ENCODE peak calls at places on chromosomes 4 and X, in five cellular contexts. One of them, this sample, is unnamed.

GRCh38 chr4:47383829-47384427 is 79.6 kb downstream of the COMMD8 start:
- DNase-seq in GM10248: peak
- DNase-seq in cardiac muscle cell: peak
- DNase-seq in A549: peak
- DNase-seq in AG09319: no peak
- DNase-seq in this sample: no peak

GRCh38 chrX:45843518-45843917 is 642.8 kb upstream of the DIPK2B start:
- DNase-seq in A549: no peak
- DNase-seq in GM10248: peak
- DNase-seq in cardiac muscle cell: peak
- DNase-seq in AG09319: no peak
- DNase-seq in this sample: no peak

GRCh38 chrX:82945332-82945731 is 562.8 kb upstream of the POU3F4 start:
- DNase-seq in GM10248: no peak
- DNase-seq in cardiac muscle cell: no peak
- DNase-seq in A549: no peak
- DNase-seq in AG09319: no peak
- DNase-seq in this sample: no peak

GRCh38 chrX:154450312-154450711 is 6.4 kb downstream of the FAM50A start:
- DNase-seq in AG09319: no peak
- DNase-seq in cardiac muscle cell: no peak
- DNase-seq in GM10248: no peak
- DNase-seq in A549: no peak
- DNase-seq in this sample: no peak

GRCh38 chr4:121484633-121485032 is 103.8 kb upstream of the QRFPR start:
- DNase-seq in AG09319: peak
- DNase-seq in A549: peak
- DNase-seq in GM10248: peak
- DNase-seq in cardiac muscle cell: peak
- DNase-seq in this sample: no peak

GRCh38 chrX:107629533-107629909 is 1.2 kb downstream of the PRPS1 start:
- DNase-seq in cardiac muscle cell: peak
- DNase-seq in AG09319: no peak
- DNase-seq in GM10248: no peak
- DNase-seq in A549: peak
- DNase-seq in this sample: no peak

GRCh38 chr4:153490985-153491483 is 24.9 kb downstream of the TMEM131L start:
- DNase-seq in AG09319: no peak
- DNase-seq in A549: no peak
- DNase-seq in GM10248: no peak
- DNase-seq in cardiac muscle cell: no peak
- DNase-seq in this sample: no peak

GRCh38 chr4:123599920-123600394 is 203.4 kb downstream of the SPRY1 start:
- DNase-seq in A549: no peak
- DNase-seq in AG09319: no peak
- DNase-seq in GM10248: peak
- DNase-seq in cardiac muscle cell: peak
- DNase-seq in this sample: peak

GRCh38 chr4:140156529-140157171 is 2.7 kb upstream of the MAML3 start:
- DNase-seq in A549: no peak
- DNase-seq in GM10248: no peak
- DNase-seq in cardiac muscle cell: no peak
- DNase-seq in AG09319: no peak
- DNase-seq in this sample: peak

GRCh38 chr4:8818063-8818881 is 53.4 kb downstream of the HMX1 start:
- DNase-seq in GM10248: no peak
- DNase-seq in AG09319: no peak
- DNase-seq in A549: no peak
- DNase-seq in cardiac muscle cell: no peak
- DNase-seq in this sample: no peak

GRCh38 chr4:119652978-119653377 is 24.4 kb upstream of the PDE5A start:
- DNase-seq in cardiac muscle cell: no peak
- DNase-seq in GM10248: no peak
- DNase-seq in AG09319: no peak
- DNase-seq in A549: no peak
- DNase-seq in this sample: no peak

GRCh38 chr4:41432889-41433288 is 105.1 kb upstream of the LIMCH1 start:
- DNase-seq in GM10248: no peak
- DNase-seq in A549: no peak
- DNase-seq in AG09319: peak
- DNase-seq in cardiac muscle cell: peak
- DNase-seq in this sample: no peak

GRCh38 chrX:24799565-24799964 is 105.8 kb downstream of the POLA1 start:
- DNase-seq in GM10248: no peak
- DNase-seq in AG09319: no peak
- DNase-seq in A549: no peak
- DNase-seq in cardiac muscle cell: no peak
- DNase-seq in this sample: no peak

GRCh38 chrX:40096395-40097091 is 1.2 kb downstream of the BCOR start:
- DNase-seq in AG09319: no peak
- DNase-seq in GM10248: no peak
- DNase-seq in cardiac muscle cell: peak
- DNase-seq in A549: peak
- DNase-seq in this sample: no peak

GRCh38 chr4:108117473-108118182 is 51.1 kb downstream of the LEF1 start:
- DNase-seq in cardiac muscle cell: peak
- DNase-seq in GM10248: no peak
- DNase-seq in AG09319: no peak
- DNase-seq in A549: no peak
- DNase-seq in this sample: no peak

DNA sequence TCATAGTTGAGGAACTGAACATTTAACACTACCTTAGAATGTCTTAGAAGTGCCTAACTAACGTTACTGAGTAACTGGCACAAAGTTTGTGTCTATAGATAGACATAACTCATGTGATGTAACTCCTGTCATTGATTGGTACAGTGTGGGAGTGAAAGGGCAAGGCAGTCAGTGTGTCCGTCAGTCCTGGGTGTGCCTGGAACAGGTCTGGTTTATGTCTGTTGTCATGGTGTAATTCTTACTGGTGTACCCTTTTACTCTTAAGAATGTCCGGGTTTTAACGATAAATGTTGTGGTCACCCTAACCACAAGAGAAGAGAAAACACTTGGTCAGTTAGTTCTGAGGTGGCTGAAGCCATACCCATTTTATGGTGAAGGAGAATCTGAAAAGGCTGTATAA is 93.1 kb upstream of the ESX1 start:
- DNase-seq in GM10248: no peak
- DNase-seq in cardiac muscle cell: peak
- DNase-seq in A549: no peak
- DNase-seq in AG09319: no peak
- DNase-seq in this sample: no peak
- TF ChIP-seq CTCF in GM10248: no peak
- TF ChIP-seq CTCF in cardiac muscle cell: no peak
- TF ChIP-seq CTCF in A549: no peak
- TF ChIP-seq CTCF in AG09319: no peak
- TF ChIP-seq CTCF in this sample: no peak

GRCh38 chr4:182265881-182266280 is 22.7 kb downstream of the TENM3 start:
- DNase-seq in cardiac muscle cell: no peak
- DNase-seq in A549: no peak
- DNase-seq in GM10248: no peak
- DNase-seq in AG09319: no peak
- DNase-seq in this sample: no peak
- TF ChIP-seq CTCF in cardiac muscle cell: no peak
- TF ChIP-seq CTCF in A549: no peak
- TF ChIP-seq CTCF in GM10248: no peak
- TF ChIP-seq CTCF in AG09319: no peak
- TF ChIP-seq CTCF in this sample: no peak

DNA sequence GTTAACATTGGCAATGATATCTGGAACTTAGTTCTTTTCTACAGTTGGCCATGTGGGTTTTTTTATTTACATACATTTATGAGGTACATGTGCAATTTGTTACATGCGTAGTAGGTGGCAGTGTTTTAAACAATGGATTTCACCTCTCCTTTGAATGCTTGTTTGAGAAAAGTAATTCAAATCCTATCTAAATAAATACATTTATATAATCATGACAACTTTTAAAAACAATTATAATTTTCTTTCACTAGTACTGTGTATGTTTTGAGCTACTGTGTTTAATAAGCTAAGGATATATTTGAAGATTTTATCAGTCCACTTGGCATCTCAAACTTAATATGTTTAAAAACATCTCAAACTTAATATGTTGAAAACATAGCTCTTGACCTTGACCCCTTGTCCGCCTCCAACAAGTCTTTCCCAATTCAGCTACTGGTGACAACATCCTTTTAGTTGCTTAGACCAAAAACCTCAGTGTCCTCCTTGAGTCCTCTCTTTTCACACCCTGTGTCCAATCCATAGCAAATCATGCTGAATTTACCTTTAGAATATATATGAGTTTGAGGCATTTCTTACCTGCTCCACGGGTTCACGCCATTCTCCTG is 14.5 kb downstream of the GUCY1B1 start:
- DNase-seq in GM10248: no peak
- DNase-seq in cardiac muscle cell: no peak
- DNase-seq in A549: no peak
- DNase-seq in AG09319: no peak
- DNase-seq in this sample: no peak
- TF ChIP-seq CTCF in GM10248: no peak
- TF ChIP-seq CTCF in cardiac muscle cell: no peak
- TF ChIP-seq CTCF in A549: no peak
- TF ChIP-seq CTCF in AG09319: no peak
- TF ChIP-seq CTCF in this sample: no peak

GRCh38 chr4:100347241-100347640 is 157.0 kb upstream of the DDIT4L start:
- DNase-seq in AG09319: no peak
- DNase-seq in A549: no peak
- DNase-seq in cardiac muscle cell: no peak
- DNase-seq in GM10248: no peak
- DNase-seq in this sample: no peak

DNA sequence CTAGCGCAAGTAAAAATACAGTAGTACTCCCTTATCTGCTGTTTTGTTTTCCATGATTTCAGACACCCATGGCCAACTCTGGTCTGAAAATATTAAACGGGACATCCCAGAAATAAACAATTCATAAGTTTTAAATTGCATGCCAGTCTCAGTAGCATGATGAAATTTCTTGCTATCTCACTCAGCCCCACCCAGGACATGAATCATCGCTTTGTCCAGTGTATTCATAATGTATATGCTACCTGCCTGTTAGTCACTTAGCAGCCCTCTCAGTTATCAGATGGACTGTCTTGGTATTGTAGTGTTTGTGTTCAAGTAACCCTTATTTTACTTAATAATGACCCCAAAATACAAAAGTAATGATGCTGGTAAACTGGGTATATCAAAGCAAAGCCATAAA is 158.2 kb upstream of the DDIT4L start:
- DNase-seq in AG09319: peak
- DNase-seq in cardiac muscle cell: peak
- DNase-seq in GM10248: no peak
- DNase-seq in A549: peak
- DNase-seq in this sample: no peak
- TF ChIP-seq CTCF in AG09319: no peak
- TF ChIP-seq CTCF in cardiac muscle cell: no peak
- TF ChIP-seq CTCF in GM10248: no peak
- TF ChIP-seq CTCF in A549: no peak
- TF ChIP-seq CTCF in this sample: no peak

DNA sequence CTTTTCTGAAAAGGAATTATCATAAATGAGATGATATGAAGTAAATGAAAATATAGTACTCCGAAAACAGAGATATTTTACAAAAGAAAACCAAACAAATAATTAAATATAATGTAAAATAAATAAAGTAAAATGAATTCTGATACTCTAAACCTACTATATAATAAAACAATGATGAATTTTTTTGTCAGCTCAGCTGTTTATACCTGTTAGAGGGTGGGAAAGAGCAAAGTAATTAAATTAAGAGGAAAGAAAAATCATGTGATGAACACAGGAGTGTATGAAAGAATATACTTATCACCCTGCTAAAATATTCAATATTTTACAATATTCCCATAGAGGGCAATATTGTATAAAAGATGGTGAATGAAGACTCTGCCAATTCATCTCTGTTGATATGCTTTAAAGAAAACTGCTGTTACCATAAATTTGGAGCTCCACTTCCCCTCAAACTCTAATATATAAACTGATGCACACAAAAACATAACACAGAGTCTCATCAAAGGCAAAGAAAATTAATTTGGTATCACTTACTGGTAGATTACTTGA is 6.5 kb upstream of the NDST4 start:
- DNase-seq in GM10248: no peak
- DNase-seq in cardiac muscle cell: no peak
- DNase-seq in AG09319: no peak
- DNase-seq in A549: no peak
- DNase-seq in this sample: no peak
- TF ChIP-seq CTCF in GM10248: no peak
- TF ChIP-seq CTCF in cardiac muscle cell: no peak
- TF ChIP-seq CTCF in AG09319: peak
- TF ChIP-seq CTCF in A549: peak
- TF ChIP-seq CTCF in this sample: no peak

GRCh38 chr4:48687313-48687712 is 92.8 kb downstream of the FRYL start:
- DNase-seq in GM10248: no peak
- DNase-seq in AG09319: no peak
- DNase-seq in A549: no peak
- DNase-seq in cardiac muscle cell: no peak
- DNase-seq in this sample: no peak

GRCh38 chr4:48683784-48684666 is 96.1 kb downstream of the FRYL start:
- DNase-seq in cardiac muscle cell: no peak
- DNase-seq in AG09319: no peak
- DNase-seq in A549: no peak
- DNase-seq in GM10248: peak
- DNase-seq in this sample: peak

GRCh38 chr4:48686369-48686768 is 93.7 kb downstream of the FRYL start:
- DNase-seq in A549: no peak
- DNase-seq in AG09319: no peak
- DNase-seq in GM10248: no peak
- DNase-seq in cardiac muscle cell: no peak
- DNase-seq in this sample: no peak

GRCh38 chr4:48680848-48681568 is 99.1 kb downstream of the FRYL start:
- DNase-seq in A549: no peak
- DNase-seq in cardiac muscle cell: no peak
- DNase-seq in AG09319: no peak
- DNase-seq in GM10248: no peak
- DNase-seq in this sample: no peak

GRCh38 chr4:48681856-48682255 is 98.2 kb downstream of the FRYL start:
- DNase-seq in A549: no peak
- DNase-seq in AG09319: no peak
- DNase-seq in cardiac muscle cell: peak
- DNase-seq in GM10248: peak
- DNase-seq in this sample: peak
- TF ChIP-seq CTCF in A549: peak
- TF ChIP-seq CTCF in AG09319: peak
- TF ChIP-seq CTCF in cardiac muscle cell: peak
- TF ChIP-seq CTCF in GM10248: peak
- TF ChIP-seq CTCF in this sample: peak

GRCh38 chrX:101287402-101287801 is 3.7 kb downstream of the TAF7L start:
- DNase-seq in cardiac muscle cell: peak
- DNase-seq in GM10248: peak
- DNase-seq in A549: peak
- DNase-seq in AG09319: no peak
- DNase-seq in this sample: peak
- TF ChIP-seq CTCF in cardiac muscle cell: peak
- TF ChIP-seq CTCF in GM10248: peak
- TF ChIP-seq CTCF in A549: peak
- TF ChIP-seq CTCF in AG09319: peak
- TF ChIP-seq CTCF in this sample: peak

GRCh38 chr4:67918428-67918827 is 34.6 kb upstream of the TMPRSS11D start:
- DNase-seq in cardiac muscle cell: no peak
- DNase-seq in GM10248: no peak
- DNase-seq in AG09319: no peak
- DNase-seq in A549: no peak
- DNase-seq in this sample: no peak
- TF ChIP-seq CTCF in cardiac muscle cell: no peak
- TF ChIP-seq CTCF in GM10248: no peak
- TF ChIP-seq CTCF in AG09319: no peak
- TF ChIP-seq CTCF in A549: no peak
- TF ChIP-seq CTCF in this sample: peak

GRCh38 chr4:132572210-132572609 is 576.9 kb upstream of the PCDH10 start:
- DNase-seq in cardiac muscle cell: peak
- DNase-seq in A549: no peak
- DNase-seq in AG09319: no peak
- DNase-seq in GM10248: no peak
- DNase-seq in this sample: no peak
- TF ChIP-seq CTCF in cardiac muscle cell: peak
- TF ChIP-seq CTCF in A549: no peak
- TF ChIP-seq CTCF in AG09319: no peak
- TF ChIP-seq CTCF in GM10248: no peak
- TF ChIP-seq CTCF in this sample: no peak

This sample was measured in GM12864.